ENCODE peak calls at places on chromosomes 11 and 22, in eight cellular contexts. Z is keratinocyte; W is CD8-positive, alpha-beta T cell; J is A549; K is heart right ventricle; Y is transverse colon; U is dorsolateral prefrontal cortex; P is tibial nerve. T is an unnamed sample.

GRCh38 chr11:73939096-73939495 is 11.7 kb upstream of the DNAJB13 start:
- DNase-seq in Z (no peak), W (no peak), J (no peak), K (no peak), Y (no peak), U (no peak), P (no peak), T (no peak)

GRCh38 chr11:46290598-46291309 is 13.3 kb downstream of the CREB3L1 start:
- DNase-seq in Z (no peak), W (no peak), J (no peak), K (peak), Y (peak), U (no peak), P (peak), T (peak)

GRCh38 chr22:26579331-26579886 is 10.5 kb downstream of the TPST2 start:
- DNase-seq in Z (no peak), W (peak), J (no peak), K (peak), Y (peak), U (no peak), P (no peak), T (no peak)

GRCh38 chr11:126832387-126832786 is 168.2 kb downstream of the KIRREL3 start:
- DNase-seq in Z (no peak), W (no peak), J (no peak), K (no peak), Y (no peak), U (no peak), P (no peak), T (no peak)

GRCh38 chr11:67674442-67674871 is at the start of gene ALDH3B2:
- DNase-seq in Z (peak), W (no peak), J (no peak), K (no peak), Y (peak), U (no peak), P (no peak), T (no peak)

GRCh38 chr11:1221848-1222311 is 986 bp upstream of the MUC5B start:
- DNase-seq in Z (no peak), W (no peak), J (no peak), K (peak), Y (peak), U (peak), P (no peak), T (no peak)

GRCh38 chr11:206516-207212 is 535 bp downstream of the BET1L start:
- DNase-seq in Z (no peak), W (no peak), J (peak), K (no peak), Y (peak), U (peak), P (no peak), T (peak)

GRCh38 chr11:79086056-79086455 is 354.8 kb downstream of the TENM4 start:
- DNase-seq in Z (no peak), W (no peak), J (no peak), K (no peak), Y (no peak), U (no peak), P (no peak), T (no peak)

DNA sequence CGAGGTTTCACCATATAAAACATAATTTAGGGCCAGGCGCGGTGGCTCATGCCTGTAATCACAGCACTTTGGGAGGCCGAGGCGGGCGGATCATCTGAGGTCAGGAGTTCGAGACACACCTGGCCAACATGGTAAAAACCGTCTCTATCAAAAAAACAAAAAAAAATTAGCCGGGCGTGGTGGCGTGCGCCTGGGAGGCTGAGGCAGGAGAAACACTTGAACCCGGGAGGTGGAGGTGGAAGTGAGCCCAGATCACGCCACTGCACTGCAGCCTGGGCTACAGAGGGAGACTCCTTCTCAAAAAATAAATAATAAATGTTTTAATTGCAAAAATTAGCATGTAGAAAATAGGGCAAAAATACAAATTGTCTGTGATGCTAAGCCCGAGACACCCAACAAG is 993 bp upstream of the SFI1 start:
- DNase-seq in Z (no peak), W (no peak), J (no peak), K (no peak), Y (no peak), U (no peak), P (no peak), T (no peak)
- H3K4me3 ChIP-seq in Z (peak), W (peak), J (peak), K (peak), Y (peak), U (peak), P (peak), T (peak)

DNA sequence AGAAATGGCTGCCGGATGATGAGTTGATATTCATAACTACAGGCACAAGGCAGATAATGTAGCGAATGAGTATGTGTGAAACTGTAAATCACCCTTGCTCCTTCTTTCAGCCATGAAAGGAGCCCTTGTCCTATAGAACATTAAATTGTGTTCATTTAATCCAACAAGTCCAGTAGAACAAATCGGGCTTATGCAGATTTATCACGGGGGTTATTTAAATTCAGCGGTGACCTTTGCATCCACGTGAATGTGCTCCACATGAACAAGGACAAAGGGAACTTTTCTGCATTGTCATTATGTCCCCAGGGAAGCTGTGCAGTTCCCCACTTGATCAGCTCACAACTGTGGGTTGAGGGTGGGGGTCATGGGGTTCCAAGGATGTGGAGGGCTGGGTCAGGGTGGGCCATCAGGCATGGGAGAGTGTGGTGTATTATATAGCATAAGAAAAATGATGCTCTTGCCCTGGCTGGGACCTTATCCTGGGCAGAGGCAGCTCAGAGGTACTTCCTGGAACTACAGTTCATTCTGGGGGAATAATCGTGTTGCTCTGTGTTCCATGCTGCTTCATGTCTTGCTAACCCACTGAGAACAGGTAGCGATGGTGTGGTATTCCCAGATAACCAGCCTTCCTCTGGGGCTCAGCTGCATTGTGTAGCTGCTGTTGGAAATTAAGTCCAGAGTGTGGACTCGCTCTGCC is 306.6 kb downstream of the FAT3 start:
- DNase-seq in Z (no peak), W (no peak), J (no peak), K (no peak), Y (no peak), U (no peak), P (no peak), T (no peak)
- TF ChIP-seq CTCF in Z (no peak), W (no peak), J (no peak), K (no peak), Y (no peak), U (no peak), P (no peak), T (no peak)

DNA sequence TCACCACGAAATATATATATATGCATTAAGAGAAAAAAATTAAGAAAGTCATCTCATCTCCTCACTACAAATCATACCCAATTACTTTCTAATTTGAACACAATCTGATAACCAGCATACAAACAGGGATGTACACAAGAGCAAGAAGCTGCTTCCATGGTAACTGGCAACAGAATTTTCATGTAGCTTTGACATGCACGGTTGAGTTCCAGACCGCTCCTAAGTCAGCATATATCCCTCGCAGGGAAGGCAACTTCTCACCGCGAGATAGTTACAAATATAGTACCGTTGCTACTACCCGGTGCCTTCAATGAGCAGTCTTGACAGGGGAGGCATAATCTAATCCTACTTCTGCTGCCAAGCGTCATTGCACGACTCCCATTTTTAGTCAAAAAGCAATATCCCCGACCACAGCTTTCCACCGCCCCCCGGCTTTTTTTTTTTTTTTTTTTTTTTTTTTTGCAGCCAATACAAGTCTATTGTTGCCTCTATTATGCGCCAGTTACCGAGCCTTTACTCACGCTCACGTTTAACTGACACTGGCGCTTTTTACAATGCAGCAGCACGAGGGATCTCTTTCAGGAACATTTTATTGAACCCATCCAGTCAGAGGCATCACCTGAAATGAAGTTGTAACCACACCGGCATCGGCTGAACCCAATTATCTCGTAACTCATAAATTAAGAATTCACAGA is 2.2 kb downstream of the CADM1 start:
- DNase-seq in Z (no peak), W (no peak), J (no peak), K (no peak), Y (no peak), U (no peak), P (no peak), T (no peak)
- H3K4me3 ChIP-seq in Z (peak), W (peak), J (peak), K (peak), Y (peak), U (peak), P (peak), T (no peak)

GRCh38 chr11:64648551-64648950 is 57.5 kb downstream of the SLC22A12 start:
- DNase-seq in Z (no peak), W (no peak), J (no peak), K (no peak), Y (no peak), U (no peak), P (no peak), T (no peak)

GRCh38 chr11:64653388-64653973 is 62.5 kb downstream of the SLC22A12 start:
- DNase-seq in Z (no peak), W (no peak), J (no peak), K (no peak), Y (no peak), U (no peak), P (no peak), T (no peak)

GRCh38 chr11:64649304-64649703 is 58.3 kb downstream of the SLC22A12 start:
- DNase-seq in Z (no peak), W (no peak), J (peak), K (no peak), Y (no peak), U (no peak), P (no peak), T (peak)

GRCh38 chr11:64652586-64653387 is 61.8 kb downstream of the SLC22A12 start:
- DNase-seq in Z (no peak), W (peak), J (peak), K (peak), Y (peak), U (no peak), P (peak), T (peak)

DNA sequence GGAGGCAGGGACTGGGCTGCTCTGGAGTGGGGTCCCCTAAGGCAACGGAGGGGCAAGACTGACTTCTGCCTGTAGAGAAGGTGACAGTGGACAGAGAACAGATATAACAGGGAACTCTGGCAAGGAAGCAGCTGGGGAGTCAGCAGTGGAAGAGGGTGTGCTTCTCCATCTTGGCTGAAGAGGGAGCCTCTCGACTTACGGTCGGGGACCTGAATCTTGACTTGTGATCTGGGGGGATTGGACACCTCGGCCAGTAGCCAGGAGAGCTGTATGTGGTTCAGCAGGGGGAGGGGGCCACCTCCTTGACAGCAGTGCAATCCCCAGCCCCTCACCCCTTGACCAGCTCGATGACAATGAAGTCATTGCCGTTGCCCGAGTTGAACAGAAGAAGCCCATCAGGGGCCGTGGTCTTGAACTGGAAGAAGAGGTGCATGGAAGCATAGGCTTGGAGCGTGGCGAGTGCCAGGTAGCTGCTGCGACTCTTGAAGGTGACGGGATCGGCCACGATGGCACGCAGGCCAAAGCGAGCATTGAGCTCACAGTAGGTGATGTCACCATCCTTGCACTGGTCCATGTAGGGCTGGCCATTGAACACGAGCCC is 60.0 kb downstream of the SLC22A12 start:
- DNase-seq in Z (no peak), W (no peak), J (peak), K (no peak), Y (no peak), U (no peak), P (no peak), T (peak)
- TF ChIP-seq CTCF in Z (peak), W (no peak), J (peak), K (peak), Y (no peak), U (peak), P (peak), T (peak)

GRCh38 chr11:117177534-117178209 is 871 bp upstream of the SIDT2 start:
- DNase-seq in Z (no peak), W (no peak), J (no peak), K (no peak), Y (no peak), U (no peak), P (no peak), T (no peak)
- H3K4me3 ChIP-seq in Z (no peak), W (peak), J (peak), K (peak), Y (peak), U (peak), P (peak), T (peak)

T was measured in fibroblast of the aortic adventitia.